ENCODE peak calls at places on chromosome 1, in ten cellular contexts. M is choroid plexus epithelial cell; G is mesenchymal stem cell; N is C1 segment of cervical spinal cord; J is SK-N-SH; B is NCI-H69; V is germinal center; R is DMS153; T is NCI-H82; Y is stimulated activated CD4-positive, alpha-beta T cell treated with anti-CD3 and anti-CD28 coated beads, Interleukin-2, amount 100 ng/mL, for 24 hours. P is an unnamed sample.
A peak's percentile ranks its signal among the peaks of the same experiment; 100 is the strongest.

GRCh38 chr1:92484472-92485373 is 2.0 kb downstream of the GFI1 start:
- DNase-seq in M (no peak), G (peak; percentile 30), N (no peak), J (peak; percentile 51), B (peak; percentile 50), V (peak; percentile 69), R (no peak), T (peak; percentile 70), Y (peak; percentile 78), P (no peak)

GRCh38 chr1:22163137-22163536 is 20.2 kb upstream of the WNT4 start:
- DNase-seq in M (no peak), G (no peak), N (no peak), J (no peak), B (no peak), V (no peak), R (no peak), T (no peak), Y (no peak), P (no peak)

GRCh38 chr1:1144122-1144842 is 28.4 kb upstream of the C1orf159 start:
- DNase-seq in M (no peak), G (no peak), N (no peak), J (no peak), B (peak; percentile 44), V (peak; percentile 73), R (peak; percentile 97), T (no peak), Y (peak; percentile 65), P (no peak)

GRCh38 chr1:228236744-228237143 is 28.9 kb downstream of the OBSCN start:
- DNase-seq in M (peak; percentile 57), G (peak; percentile 25), N (no peak), J (no peak), B (peak; percentile 47), V (peak; percentile 44), R (no peak), T (peak; percentile 64), Y (no peak), P (peak; percentile 38)

GRCh38 chr1:222974496-222974895 is 159.7 kb downstream of the DISP1 start:
- DNase-seq in M (peak; percentile 89), G (peak; percentile 94), N (no peak), J (no peak), B (no peak), V (no peak), R (no peak), T (no peak), Y (no peak), P (no peak)

GRCh38 chr1:167477962-167478361 is 40.4 kb downstream of the CD247 start:
- DNase-seq in M (no peak), G (peak; percentile 10), N (no peak), J (no peak), B (no peak), V (no peak), R (no peak), T (peak; percentile 82), Y (no peak), P (no peak)

GRCh38 chr1:17762313-17762712 is 7.2 kb downstream of the ACTL8 start:
- DNase-seq in M (no peak), G (no peak), N (no peak), J (no peak), B (no peak), V (no peak), R (no peak), T (no peak), Y (no peak), P (no peak)

GRCh38 chr1:29960906-29961675 is 724.8 kb downstream of the PTPRU start:
- DNase-seq in M (no peak), G (no peak), N (no peak), J (peak; percentile 54), B (no peak), V (no peak), R (no peak), T (no peak), Y (no peak), P (no peak)

GRCh38 chr1:77976433-77977076 is 2.3 kb downstream of the FUBP1 start:
- DNase-seq in M (no peak), G (peak; percentile 18), N (no peak), J (no peak), B (no peak), V (no peak), R (no peak), T (peak; percentile 71), Y (no peak), P (no peak)

GRCh38 chr1:115454835-115455511 is 116.9 kb upstream of the NGF start:
- DNase-seq in M (peak; percentile 24), G (no peak), N (no peak), J (no peak), B (no peak), V (no peak), R (peak; percentile 79), T (peak; percentile 65), Y (no peak), P (no peak)

GRCh38 chr1:198165927-198166647 is 9.3 kb downstream of the NEK7 start:
- DNase-seq in M (no peak), G (no peak), N (no peak), J (no peak), B (no peak), V (no peak), R (no peak), T (no peak), Y (no peak), P (no peak)

GRCh38 chr1:221174598-221174997 is 295.4 kb downstream of the HLX start:
- DNase-seq in M (no peak), G (no peak), N (no peak), J (no peak), B (no peak), V (no peak), R (no peak), T (peak; percentile 97), Y (no peak), P (no peak)

P was measured in LNCaP clone FGC.